ENCODE peak calls at places on chromosomes 4 and X, in nine cellular contexts. One of them, this sample, is unnamed. For H3K27me3, the result is how much of the 10 kb centered on the place peaks cover.

GRCh38 chr4:126799471-126799870 is 833.3 kb upstream of the INTU start:
- DNase-seq in heart left ventricle: no peak
- DNase-seq in cardiac muscle cell: no peak
- DNase-seq in endodermal cell: no peak
- DNase-seq in AG04450: no peak
- DNase-seq in fibroblast of lung: peak
- DNase-seq in CD8-positive, alpha-beta memory T cell: no peak
- DNase-seq in GM23338: no peak
- DNase-seq in left ventricle myocardium inferior: no peak
- DNase-seq in this sample: no peak

GRCh38 chrX:53080628-53081580 is 1.3 kb upstream of the TSPYL2 start:
- DNase-seq in heart left ventricle: no peak
- DNase-seq in cardiac muscle cell: no peak
- DNase-seq in endodermal cell: no peak
- DNase-seq in AG04450: no peak
- DNase-seq in fibroblast of lung: peak
- DNase-seq in CD8-positive, alpha-beta memory T cell: peak
- DNase-seq in GM23338: peak
- DNase-seq in left ventricle myocardium inferior: no peak
- DNase-seq in this sample: no peak

GRCh38 chr4:3531887-3532713 is at the start of gene LRPAP1:
- DNase-seq in heart left ventricle: peak
- DNase-seq in cardiac muscle cell: peak
- DNase-seq in endodermal cell: peak
- DNase-seq in AG04450: peak
- DNase-seq in fibroblast of lung: peak
- DNase-seq in CD8-positive, alpha-beta memory T cell: peak
- DNase-seq in GM23338: peak
- DNase-seq in left ventricle myocardium inferior: peak
- DNase-seq in this sample: peak

GRCh38 chr4:103375278-103375677 is 177.1 kb upstream of the CENPE start:
- DNase-seq in heart left ventricle: no peak
- DNase-seq in cardiac muscle cell: no peak
- DNase-seq in endodermal cell: no peak
- DNase-seq in AG04450: no peak
- DNase-seq in fibroblast of lung: peak
- DNase-seq in CD8-positive, alpha-beta memory T cell: no peak
- DNase-seq in GM23338: no peak
- DNase-seq in left ventricle myocardium inferior: no peak
- DNase-seq in this sample: no peak

GRCh38 chrX:87517571-87518141 is at the start of gene KLHL4:
- DNase-seq in heart left ventricle: peak
- DNase-seq in cardiac muscle cell: peak
- DNase-seq in endodermal cell: peak
- DNase-seq in AG04450: peak
- DNase-seq in fibroblast of lung: peak
- DNase-seq in CD8-positive, alpha-beta memory T cell: no peak
- DNase-seq in GM23338: peak
- DNase-seq in left ventricle myocardium inferior: no peak
- DNase-seq in this sample: peak

GRCh38 chrX:135477576-135477975 is 42.9 kb upstream of the INTS6L start:
- DNase-seq in heart left ventricle: peak
- DNase-seq in cardiac muscle cell: peak
- DNase-seq in endodermal cell: peak
- DNase-seq in AG04450: no peak
- DNase-seq in fibroblast of lung: peak
- DNase-seq in CD8-positive, alpha-beta memory T cell: peak
- DNase-seq in GM23338: peak
- DNase-seq in left ventricle myocardium inferior: peak
- DNase-seq in this sample: peak

GRCh38 chr4:95362066-95362465 is 186.7 kb downstream of the UNC5C start:
- DNase-seq in heart left ventricle: no peak
- DNase-seq in cardiac muscle cell: no peak
- DNase-seq in endodermal cell: no peak
- DNase-seq in AG04450: no peak
- DNase-seq in fibroblast of lung: no peak
- DNase-seq in CD8-positive, alpha-beta memory T cell: no peak
- DNase-seq in GM23338: no peak
- DNase-seq in left ventricle myocardium inferior: no peak
- DNase-seq in this sample: no peak

GRCh38 chr4:108370291-108370690 is 201.6 kb upstream of the LEF1 start:
- DNase-seq in heart left ventricle: no peak
- DNase-seq in cardiac muscle cell: no peak
- DNase-seq in endodermal cell: no peak
- DNase-seq in AG04450: no peak
- DNase-seq in fibroblast of lung: no peak
- DNase-seq in CD8-positive, alpha-beta memory T cell: no peak
- DNase-seq in GM23338: no peak
- DNase-seq in left ventricle myocardium inferior: no peak
- DNase-seq in this sample: no peak

GRCh38 chrX:313546-313945 is 5.0 kb downstream of the GTPBP6 start:
- DNase-seq in heart left ventricle: peak
- DNase-seq in cardiac muscle cell: no peak
- DNase-seq in endodermal cell: no peak
- DNase-seq in AG04450: no peak
- DNase-seq in fibroblast of lung: no peak
- DNase-seq in CD8-positive, alpha-beta memory T cell: no peak
- DNase-seq in GM23338: no peak
- DNase-seq in left ventricle myocardium inferior: peak
- DNase-seq in this sample: no peak

GRCh38 chrX:69546978-69547377 is 42.9 kb downstream of the NALF2 start:
- DNase-seq in heart left ventricle: no peak
- DNase-seq in cardiac muscle cell: no peak
- DNase-seq in endodermal cell: no peak
- DNase-seq in AG04450: no peak
- DNase-seq in fibroblast of lung: no peak
- DNase-seq in CD8-positive, alpha-beta memory T cell: no peak
- DNase-seq in GM23338: no peak
- DNase-seq in left ventricle myocardium inferior: no peak
- DNase-seq in this sample: no peak

GRCh38 chr4:13881880-13882279 is 254.4 kb upstream of the BOD1L1 start:
- DNase-seq in heart left ventricle: no peak
- DNase-seq in cardiac muscle cell: no peak
- DNase-seq in endodermal cell: no peak
- DNase-seq in AG04450: no peak
- DNase-seq in fibroblast of lung: peak
- DNase-seq in CD8-positive, alpha-beta memory T cell: no peak
- DNase-seq in GM23338: no peak
- DNase-seq in left ventricle myocardium inferior: no peak
- DNase-seq in this sample: no peak

GRCh38 chrX:115408736-115409390 is 119.3 kb downstream of the LUZP4 start:
- DNase-seq in heart left ventricle: no peak
- DNase-seq in cardiac muscle cell: no peak
- DNase-seq in endodermal cell: no peak
- DNase-seq in AG04450: no peak
- DNase-seq in fibroblast of lung: peak
- DNase-seq in CD8-positive, alpha-beta memory T cell: no peak
- DNase-seq in GM23338: no peak
- DNase-seq in left ventricle myocardium inferior: no peak
- DNase-seq in this sample: no peak

GRCh38 chr4:52957220-52957686 is 95.1 kb downstream of the RASL11B start:
- DNase-seq in heart left ventricle: peak
- DNase-seq in cardiac muscle cell: peak
- DNase-seq in endodermal cell: no peak
- DNase-seq in AG04450: no peak
- DNase-seq in fibroblast of lung: peak
- DNase-seq in CD8-positive, alpha-beta memory T cell: no peak
- DNase-seq in GM23338: no peak
- DNase-seq in left ventricle myocardium inferior: no peak
- DNase-seq in this sample: no peak

GRCh38 chr4:86688026-86688425 is 93.9 kb downstream of the PTPN13 start:
- DNase-seq in heart left ventricle: no peak
- DNase-seq in cardiac muscle cell: no peak
- DNase-seq in endodermal cell: no peak
- DNase-seq in AG04450: no peak
- DNase-seq in fibroblast of lung: no peak
- DNase-seq in CD8-positive, alpha-beta memory T cell: no peak
- DNase-seq in GM23338: no peak
- DNase-seq in left ventricle myocardium inferior: no peak
- DNase-seq in this sample: no peak

GRCh38 chrX:34859191-34859590 is 83.4 kb upstream of the FAM47B start:
- DNase-seq in heart left ventricle: no peak
- DNase-seq in cardiac muscle cell: peak
- DNase-seq in endodermal cell: no peak
- DNase-seq in AG04450: no peak
- DNase-seq in fibroblast of lung: no peak
- DNase-seq in CD8-positive, alpha-beta memory T cell: no peak
- DNase-seq in GM23338: no peak
- DNase-seq in left ventricle myocardium inferior: no peak
- DNase-seq in this sample: no peak

DNA sequence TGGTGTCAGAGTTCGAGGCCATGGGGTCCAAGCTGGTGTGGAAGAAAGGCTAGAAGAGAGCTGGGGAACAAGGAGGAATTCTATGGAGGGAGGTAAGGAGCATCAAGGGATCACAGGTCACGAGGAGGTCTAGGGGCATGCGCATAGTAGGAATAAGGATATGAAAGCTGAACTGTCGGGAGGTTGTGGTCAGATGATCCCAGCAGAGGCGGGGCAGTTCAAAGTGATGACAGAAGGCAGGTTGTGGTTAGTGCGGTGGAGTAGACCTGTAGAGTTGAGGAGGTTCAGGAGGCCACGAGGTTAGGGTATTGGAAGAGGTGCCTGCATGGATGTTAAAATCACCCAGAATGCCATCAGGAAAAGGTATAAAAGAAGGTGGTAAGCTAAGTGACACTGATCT is 156.3 kb downstream of the TMEM164 start:
- DNase-seq in heart left ventricle: no peak
- DNase-seq in cardiac muscle cell: no peak
- DNase-seq in endodermal cell: no peak
- DNase-seq in AG04450: no peak
- DNase-seq in fibroblast of lung: no peak
- DNase-seq in CD8-positive, alpha-beta memory T cell: no peak
- DNase-seq in GM23338: no peak
- DNase-seq in left ventricle myocardium inferior: no peak
- DNase-seq in this sample: no peak
- H3K27me3 ChIP-seq in heart left ventricle: under half
- H3K27me3 ChIP-seq in cardiac muscle cell: under half
- H3K27me3 ChIP-seq in endodermal cell: under half
- H3K27me3 ChIP-seq in AG04450: under half
- H3K27me3 ChIP-seq in fibroblast of lung: under half
- H3K27me3 ChIP-seq in CD8-positive, alpha-beta memory T cell: under half
- H3K27me3 ChIP-seq in GM23338: under half
- H3K27me3 ChIP-seq in left ventricle myocardium inferior: under half
- H3K27me3 ChIP-seq in this sample: under half

GRCh38 chrX:109782994-109783711 is 50.1 kb upstream of the ACSL4 start:
- DNase-seq in heart left ventricle: no peak
- DNase-seq in cardiac muscle cell: no peak
- DNase-seq in endodermal cell: no peak
- DNase-seq in AG04450: peak
- DNase-seq in fibroblast of lung: no peak
- DNase-seq in CD8-positive, alpha-beta memory T cell: no peak
- DNase-seq in GM23338: no peak
- DNase-seq in left ventricle myocardium inferior: no peak
- DNase-seq in this sample: no peak
- H3K27me3 ChIP-seq in heart left ventricle: under half
- H3K27me3 ChIP-seq in cardiac muscle cell: under half
- H3K27me3 ChIP-seq in endodermal cell: under half
- H3K27me3 ChIP-seq in AG04450: under half
- H3K27me3 ChIP-seq in fibroblast of lung: under half
- H3K27me3 ChIP-seq in CD8-positive, alpha-beta memory T cell: under half
- H3K27me3 ChIP-seq in GM23338: under half
- H3K27me3 ChIP-seq in left ventricle myocardium inferior: under half
- H3K27me3 ChIP-seq in this sample: under half

GRCh38 chr4:7394184-7394575 is 40.5 kb downstream of the PSAPL1 start:
- DNase-seq in heart left ventricle: no peak
- DNase-seq in cardiac muscle cell: no peak
- DNase-seq in endodermal cell: no peak
- DNase-seq in AG04450: no peak
- DNase-seq in fibroblast of lung: no peak
- DNase-seq in CD8-positive, alpha-beta memory T cell: no peak
- DNase-seq in GM23338: no peak
- DNase-seq in left ventricle myocardium inferior: no peak
- DNase-seq in this sample: peak

GRCh38 chr4:7396186-7396585 is 38.5 kb downstream of the PSAPL1 start:
- DNase-seq in heart left ventricle: no peak
- DNase-seq in cardiac muscle cell: no peak
- DNase-seq in endodermal cell: no peak
- DNase-seq in AG04450: no peak
- DNase-seq in fibroblast of lung: no peak
- DNase-seq in CD8-positive, alpha-beta memory T cell: no peak
- DNase-seq in GM23338: no peak
- DNase-seq in left ventricle myocardium inferior: no peak
- DNase-seq in this sample: no peak

GRCh38 chr4:7395635-7396034 is 39.1 kb downstream of the PSAPL1 start:
- DNase-seq in heart left ventricle: no peak
- DNase-seq in cardiac muscle cell: no peak
- DNase-seq in endodermal cell: peak
- DNase-seq in AG04450: no peak
- DNase-seq in fibroblast of lung: no peak
- DNase-seq in CD8-positive, alpha-beta memory T cell: no peak
- DNase-seq in GM23338: no peak
- DNase-seq in left ventricle myocardium inferior: no peak
- DNase-seq in this sample: no peak

GRCh38 chr4:7393491-7394183 is 41.1 kb downstream of the PSAPL1 start:
- DNase-seq in heart left ventricle: no peak
- DNase-seq in cardiac muscle cell: no peak
- DNase-seq in endodermal cell: peak
- DNase-seq in AG04450: no peak
- DNase-seq in fibroblast of lung: no peak
- DNase-seq in CD8-positive, alpha-beta memory T cell: no peak
- DNase-seq in GM23338: no peak
- DNase-seq in left ventricle myocardium inferior: no peak
- DNase-seq in this sample: peak

DNA sequence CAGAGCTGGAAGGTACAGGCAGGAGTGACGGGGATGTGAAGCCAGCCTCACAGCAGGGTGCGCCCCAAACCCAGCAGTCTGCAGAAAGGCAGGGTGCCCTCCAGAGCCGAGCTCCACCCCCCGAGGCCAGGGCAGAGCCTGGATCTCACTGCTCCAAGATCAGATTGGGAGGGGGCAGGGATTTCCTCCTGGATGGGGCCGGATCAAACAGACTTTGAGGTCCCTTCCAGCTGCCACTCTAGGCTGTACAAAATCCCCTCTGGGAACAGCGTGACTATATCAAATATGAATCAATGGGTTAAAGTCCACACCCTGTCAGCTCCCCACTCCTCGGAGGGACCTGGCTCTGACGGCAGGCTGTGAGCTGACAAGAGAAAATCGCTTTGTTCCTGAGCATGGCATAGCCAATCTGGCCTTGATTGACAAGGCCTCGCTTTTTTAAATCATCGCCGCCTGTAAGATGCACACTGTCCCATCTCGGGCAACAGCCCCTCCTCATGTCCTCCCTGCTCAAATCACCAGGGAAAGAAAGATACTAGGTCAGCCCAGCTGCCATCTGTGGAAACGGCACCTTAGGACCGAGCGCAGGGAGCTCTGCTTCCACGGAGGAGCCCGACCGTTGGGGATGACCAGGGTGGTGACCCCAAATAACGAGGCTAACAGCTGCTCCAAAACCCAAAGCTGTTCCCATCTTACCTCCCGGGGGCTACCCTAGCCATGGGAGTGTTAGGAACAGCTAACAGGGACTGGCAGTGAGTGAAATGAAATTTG is 39.9 kb downstream of the PSAPL1 start:
- DNase-seq in heart left ventricle: no peak
- DNase-seq in cardiac muscle cell: no peak
- DNase-seq in endodermal cell: peak
- DNase-seq in AG04450: no peak
- DNase-seq in fibroblast of lung: no peak
- DNase-seq in CD8-positive, alpha-beta memory T cell: no peak
- DNase-seq in GM23338: no peak
- DNase-seq in left ventricle myocardium inferior: no peak
- DNase-seq in this sample: peak
- H3K27me3 ChIP-seq in heart left ventricle: under half
- H3K27me3 ChIP-seq in cardiac muscle cell: under half
- H3K27me3 ChIP-seq in endodermal cell: under half
- H3K27me3 ChIP-seq in AG04450: half or more
- H3K27me3 ChIP-seq in fibroblast of lung: under half
- H3K27me3 ChIP-seq in CD8-positive, alpha-beta memory T cell: under half
- H3K27me3 ChIP-seq in GM23338: under half
- H3K27me3 ChIP-seq in left ventricle myocardium inferior: half or more
- H3K27me3 ChIP-seq in this sample: under half

GRCh38 chrX:83508006-83508405 is at the start of gene POU3F4:
- DNase-seq in heart left ventricle: no peak
- DNase-seq in cardiac muscle cell: peak
- DNase-seq in endodermal cell: peak
- DNase-seq in AG04450: no peak
- DNase-seq in fibroblast of lung: no peak
- DNase-seq in CD8-positive, alpha-beta memory T cell: no peak
- DNase-seq in GM23338: peak
- DNase-seq in left ventricle myocardium inferior: no peak
- DNase-seq in this sample: peak
- H3K27me3 ChIP-seq in heart left ventricle: half or more
- H3K27me3 ChIP-seq in cardiac muscle cell: half or more
- H3K27me3 ChIP-seq in endodermal cell: half or more
- H3K27me3 ChIP-seq in AG04450: under half
- H3K27me3 ChIP-seq in fibroblast of lung: under half
- H3K27me3 ChIP-seq in CD8-positive, alpha-beta memory T cell: under half
- H3K27me3 ChIP-seq in GM23338: under half
- H3K27me3 ChIP-seq in left ventricle myocardium inferior: half or more
- H3K27me3 ChIP-seq in this sample: half or more